ENCODE peak calls at places on chromosome 11, in four cellular contexts. C, I, F and L are unnamed samples.

GRCh38 chr11:78715639-78716311 is 141.1 kb upstream of the NARS2 start:
- DNase-seq in C (peak; percentile 21), I (peak; percentile 78), F (no peak), L (peak; percentile 50)

GRCh38 chr11:35324981-35325380 is 94.4 kb downstream of the SLC1A2 start:
- DNase-seq in C (no peak), I (peak; percentile 26), F (no peak), L (peak; percentile 64)

GRCh38 chr11:67405196-67405567 is 1.3 kb downstream of the TBC1D10C start:
- DNase-seq in C (no peak), I (no peak), F (no peak), L (no peak)

GRCh38 chr11:95545116-95545875 is 244.3 kb downstream of the FAM76B start:
- DNase-seq in C (no peak), I (peak; percentile 11), F (no peak), L (peak; percentile 13)

GRCh38 chr11:102500829-102501228 is 29.7 kb downstream of the MMP7 start:
- DNase-seq in C (no peak), I (no peak), F (no peak), L (no peak)

GRCh38 chr11:10651579-10652361 is 41.8 kb downstream of the IRAG1 start:
- DNase-seq in C (no peak), I (no peak), F (no peak), L (no peak)

GRCh38 chr11:125995313-125995712 is 49.5 kb downstream of the VSIG10L2 start:
- DNase-seq in C (no peak), I (no peak), F (no peak), L (peak; percentile 64)

GRCh38 chr11:2578006-2578933 is 121.5 kb downstream of the KCNQ1OT1 start:
- DNase-seq in C (no peak), I (no peak), F (no peak), L (no peak)

GRCh38 chr11:85685820-85686459 is at the start of gene CCDC89:
- DNase-seq in C (peak; percentile 99), I (no peak), F (no peak), L (peak; percentile 98)

GRCh38 chr11:7968686-7969085 is 3.4 kb upstream of the NLRP10 start:
- DNase-seq in C (no peak), I (no peak), F (no peak), L (peak; percentile 48)

GRCh38 chr11:20097319-20098221 is 62.7 kb downstream of the DBX1 start:
- DNase-seq in C (peak; percentile 69), I (no peak), F (no peak), L (peak; percentile 95)

GRCh38 chr11:62805991-62806441 is 776 bp upstream of the NXF1 start:
- DNase-seq in C (peak; percentile 16), I (no peak), F (no peak), L (peak; percentile 45)

GRCh38 chr11:849951-850776 is 7.5 kb downstream of the TSPAN4 start:
- DNase-seq in C (no peak), I (no peak), F (no peak), L (no peak)

GRCh38 chr11:9617960-9618359 is 44.5 kb downstream of the WEE1 start:
- DNase-seq in C (no peak), I (no peak), F (no peak), L (peak; percentile 91)